ENCODE peak calls at places on chromosomes 2 and 18, in seven cellular contexts. F is IMR-90; U is kidney; I is stimulated activated CD8-positive, alpha-beta memory T cell treated with anti-CD3 and anti-CD28 coated beads, Interleukin-15, amount 100 ng/mL, for 4 hours; Z is mucosa of gallbladder; E is fibroblast of the aortic adventitia; H is Right ventricle myocardium inferior. L is an unnamed sample.

GRCh38 chr2:71935291-71935848 is 212.3 kb downstream of the CYP26B1 start:
- DNase-seq in F (no peak), Z (no peak), I (no peak), U (peak; percentile 91), H (peak; percentile 80), E (peak; percentile 96), L (no peak)

GRCh38 chr2:24385366-24385765 is 25.0 kb upstream of the ITSN2 start:
- DNase-seq in U (no peak), Z (no peak), I (no peak), H (no peak), E (no peak), F (no peak), L (no peak)

GRCh38 chr2:193566276-193566675 is 1371.5 kb upstream of the TMEFF2 start:
- DNase-seq in I (no peak), Z (no peak), U (no peak), E (peak; percentile 27), F (peak; percentile 21), H (no peak), L (no peak)

GRCh38 chr2:11702946-11703345 is 33.0 kb upstream of the NTSR2 start:
- DNase-seq in F (no peak), U (no peak), H (no peak), I (no peak), Z (no peak), E (peak; percentile 69), L (no peak)

GRCh38 chr18:43596106-43596712 is 318.9 kb upstream of the SYT4 start:
- DNase-seq in E (peak; percentile 44), U (no peak), F (peak; percentile 29), I (no peak), Z (no peak), H (no peak), L (no peak)

GRCh38 chr2:236179653-236180500 is 11.7 kb upstream of the GBX2 start:
- DNase-seq in F (peak; percentile 20), I (no peak), U (peak; percentile 63), Z (no peak), H (no peak), E (peak; percentile 28), L (no peak)

GRCh38 chr18:77045682-77046081 is 86.9 kb downstream of the MBP start:
- DNase-seq in U (no peak), Z (no peak), F (no peak), I (no peak), E (no peak), H (no peak), L (no peak)

GRCh38 chr2:205358351-205358815 is 323.9 kb upstream of the NRP2 start:
- DNase-seq in Z (no peak), E (no peak), I (no peak), H (no peak), F (peak; percentile 7), U (no peak), L (no peak)

GRCh38 chr2:105772362-105772761 is 27.6 kb downstream of the NCK2 start:
- DNase-seq in H (no peak), I (no peak), Z (no peak), E (no peak), F (no peak), U (no peak), L (no peak)

GRCh38 chr2:227188292-227188691 is 23.9 kb downstream of the COL4A3 start:
- DNase-seq in U (no peak), I (no peak), H (no peak), F (peak; percentile 1), Z (no peak), E (peak; percentile 79), L (no peak)

GRCh38 chr2:234145057-234145456 is 94.6 kb downstream of the SPP2 start:
- DNase-seq in H (no peak), U (no peak), Z (no peak), F (no peak), I (no peak), E (no peak), L (no peak)

GRCh38 chr2:238006500-238006899 is 39.7 kb downstream of the UBE2F start:
- DNase-seq in H (no peak), U (no peak), E (no peak), Z (no peak), F (no peak), I (no peak), L (no peak)

GRCh38 chr2:132668189-132668833 is 1.7 kb downstream of the LYPD1 start:
- DNase-seq in F (no peak), I (no peak), Z (no peak), E (peak; percentile 31), U (no peak), H (no peak), L (no peak)

GRCh38 chr2:98623657-98624056 is 15.3 kb downstream of the UNC50 start:
- DNase-seq in E (peak; percentile 40), U (peak; percentile 65), H (peak; percentile 79), Z (no peak), F (peak; percentile 37), I (no peak), L (no peak)